ENCODE peak calls at places on chromosomes 11 and 22, in eight cellular contexts. G is left ventricle myocardium inferior, O is uterus, C is HepG2, E is ovary, T is PC-9, M is NT2/D1, I is sigmoid colon. U is an unnamed sample.

GRCh38 chr11:132551011-132551410 is 981.3 kb downstream of the OPCML start:
- DNase-seq in G (no peak), C (no peak), O (no peak), M (no peak), T (no peak), E (no peak), I (no peak), U (no peak)

GRCh38 chr11:86161373-86162255 is 82.9 kb upstream of the EED start:
- DNase-seq in I (no peak), C (no peak), T (no peak), E (no peak), O (no peak), G (no peak), M (no peak), U (no peak)

GRCh38 chr11:33770236-33770635 is 4.1 kb downstream of the FBXO3 start:
- DNase-seq in C (no peak), E (no peak), O (no peak), M (no peak), T (no peak), G (no peak), I (no peak), U (no peak)

GRCh38 chr11:95067828-95068244 is 1.1 kb downstream of the SRSF8 start:
- DNase-seq in C (no peak), G (no peak), O (no peak), I (no peak), M (peak; percentile 42), T (no peak), E (no peak), U (no peak)

GRCh38 chr11:36996795-36997194 is 398.8 kb upstream of the RAG2 start:
- DNase-seq in I (no peak), C (no peak), E (no peak), G (no peak), T (no peak), M (no peak), O (no peak), U (no peak)

GRCh38 chr11:61728940-61729219 is 23.6 kb upstream of the MYRF start:
- DNase-seq in T (peak; percentile 95), E (no peak), O (no peak), I (no peak), C (no peak), G (no peak), M (no peak), U (peak; percentile 33)

GRCh38 chr11:41498726-41499125 is 39.3 kb upstream of the LRRC4C start:
- DNase-seq in I (no peak), G (no peak), M (peak; percentile 15), O (no peak), E (no peak), C (no peak), T (no peak), U (no peak)

GRCh38 chr11:44624761-44625221 is 59.3 kb downstream of the CD82 start:
- DNase-seq in O (no peak), E (peak; percentile 4), C (no peak), M (no peak), I (peak; percentile 39), T (no peak), G (no peak), U (no peak)

GRCh38 chr22:30486661-30487115 is 14.9 kb upstream of the SEC14L3 start:
- DNase-seq in O (no peak), M (no peak), T (no peak), I (no peak), G (no peak), E (no peak), C (no peak), U (no peak)

GRCh38 chr22:47692811-47693210 is 930.4 kb downstream of the TBC1D22A start:
- DNase-seq in T (no peak), C (no peak), E (no peak), G (no peak), O (no peak), M (no peak), I (no peak), U (no peak)

GRCh38 chr22:38700271-38700788 is 413 bp downstream of the JOSD1 start:
- DNase-seq in T (peak; percentile 56), I (peak; percentile 83), G (peak; percentile 74), O (no peak), C (peak; percentile 35), M (no peak), E (peak; percentile 69), U (no peak)

GRCh38 chr22:38699784-38700183 is 959 bp downstream of the JOSD1 start:
- DNase-seq in E (no peak), C (peak; percentile 21), T (peak; percentile 70), I (peak; percentile 58), G (no peak), M (no peak), O (no peak), U (peak; percentile 41)

GRCh38 chr22:38697055-38697980 is 3.4 kb downstream of the JOSD1 start:
- DNase-seq in M (no peak), O (no peak), C (peak; percentile 64), T (peak; percentile 89), I (peak; percentile 62), G (no peak), E (no peak), U (no peak)

GRCh38 chr22:38698407-38699094 is 2.2 kb downstream of the JOSD1 start:
- DNase-seq in M (no peak), O (no peak), E (no peak), G (no peak), C (no peak), I (peak; percentile 55), T (no peak), U (no peak)

DNA sequence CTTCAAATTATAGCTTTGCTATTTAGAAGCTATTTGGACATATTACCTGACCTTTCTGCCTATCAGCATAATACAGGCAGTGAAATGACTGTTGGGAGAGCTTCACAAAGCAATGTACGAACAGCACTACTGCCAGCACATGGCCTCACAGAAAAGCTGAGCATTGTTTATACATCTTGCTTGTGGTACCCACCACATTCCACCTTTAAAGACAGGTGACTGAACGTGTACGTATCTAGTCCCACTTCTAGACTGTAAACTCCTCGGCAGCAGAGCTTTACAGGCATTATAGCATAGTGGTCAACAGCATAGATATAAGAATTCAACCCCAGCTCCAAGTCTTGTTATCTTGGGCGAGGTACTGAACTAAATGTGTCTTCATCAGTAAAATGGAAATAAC is 1.6 kb downstream of the JOSD1 start:
- DNase-seq in M (no peak), C (no peak), O (no peak), I (peak; percentile 19), G (no peak), T (no peak), E (no peak), U (no peak)
- H3K4me1 ChIP-seq in M (peaks cover 4% of the 10 kb centered on the region), C (peaks cover 78% of the 10 kb centered on the region), O (no peaks in the 10 kb centered on the region), I (peaks cover 53% of the 10 kb centered on the region), G (peaks cover 71% of the 10 kb centered on the region), T (peaks cover 53% of the 10 kb centered on the region), E (peaks cover 14% of the 10 kb centered on the region), U (peaks cover 16% of the 10 kb centered on the region)

DNA sequence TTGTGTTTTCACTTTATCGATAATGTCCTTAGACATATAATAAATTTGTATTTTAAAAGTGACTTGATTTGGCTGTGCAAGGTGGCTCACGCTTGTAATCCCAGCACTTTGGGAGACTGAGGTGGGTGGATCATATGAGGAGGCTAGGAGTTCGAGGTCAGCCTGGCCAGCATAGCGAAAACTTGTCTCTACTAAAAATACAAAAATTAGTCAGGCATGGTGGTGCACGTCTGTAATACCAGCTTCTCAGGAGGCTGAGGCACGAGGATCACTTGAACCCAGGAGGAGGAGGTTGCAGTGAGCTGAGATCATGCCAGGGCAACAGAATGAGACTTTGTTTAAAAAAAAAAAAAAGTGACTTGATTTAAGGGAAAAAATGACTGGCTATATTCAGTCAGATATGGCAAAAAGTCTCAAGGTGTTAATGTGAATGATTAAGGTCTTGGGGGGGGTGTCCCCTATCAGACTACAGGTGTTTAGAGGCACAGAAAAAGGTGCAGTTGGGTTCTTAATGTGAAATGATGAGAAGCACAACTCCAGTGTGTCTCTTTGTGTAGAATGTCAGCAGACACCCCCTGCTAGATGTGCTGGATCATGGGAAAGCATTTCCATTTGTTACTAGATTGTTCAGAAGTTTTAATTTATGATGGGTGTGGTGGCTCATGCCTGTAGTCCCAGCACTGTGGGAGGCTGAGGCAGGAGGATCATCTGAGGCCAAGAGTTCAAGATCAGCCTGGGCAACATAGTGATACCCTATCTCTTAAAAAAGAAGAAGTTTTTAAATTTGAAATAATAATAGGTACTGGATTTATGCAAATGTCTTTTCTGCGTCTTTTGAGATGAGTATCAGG is 17.0 kb downstream of the NEAT1 start:
- DNase-seq in E (no peak), C (no peak), O (peak; percentile 8), T (peak; percentile 13), I (peak; percentile 62), M (no peak), G (no peak), U (peak; percentile 37)
- H3K4me1 ChIP-seq in E (peaks cover 7% of the 10 kb centered on the region), C (peaks cover 88% of the 10 kb centered on the region), O (peaks cover 9% of the 10 kb centered on the region), T (peaks cover 50% of the 10 kb centered on the region), I (peaks cover 79% of the 10 kb centered on the region), M (peaks cover 8% of the 10 kb centered on the region), G (peaks cover 96% of the 10 kb centered on the region), U (peaks cover 5% of the 10 kb centered on the region)

GRCh38 chr11:116927163-116927772 is 89.8 kb upstream of the APOA1 start:
- DNase-seq in M (no peak), I (no peak), C (peak; percentile 13), G (no peak), T (no peak), E (no peak), O (no peak), U (no peak)
- H3K4me1 ChIP-seq in M (peaks cover 3% of the 10 kb centered on the region), I (peaks cover 37% of the 10 kb centered on the region), C (peaks cover 60% of the 10 kb centered on the region), G (peaks cover 59% of the 10 kb centered on the region), T (peaks cover 7% of the 10 kb centered on the region), E (no peaks in the 10 kb centered on the region), O (peaks cover 13% of the 10 kb centered on the region), U (peaks cover 5% of the 10 kb centered on the region)

GRCh38 chr11:2690596-2691354 is 9.0 kb downstream of the KCNQ1OT1 start:
- DNase-seq in G (no peak), I (peak; percentile 43), O (no peak), T (no peak), E (no peak), C (no peak), M (peak; percentile 49), U (no peak)

GRCh38 chr11:2688381-2689231 is 11.2 kb downstream of the KCNQ1OT1 start:
- DNase-seq in O (no peak), M (no peak), I (peak; percentile 40), E (peak; percentile 10), T (no peak), C (no peak), G (no peak), U (no peak)

GRCh38 chr11:2690261-2690575 is 9.6 kb downstream of the KCNQ1OT1 start:
- DNase-seq in I (peak; percentile 41), G (no peak), E (no peak), T (no peak), O (no peak), C (no peak), M (no peak), U (no peak)

GRCh38 chr11:2691355-2691761 is 8.4 kb downstream of the KCNQ1OT1 start:
- DNase-seq in C (peak; percentile 48), O (no peak), I (peak; percentile 24), M (no peak), T (no peak), E (peak; percentile 69), G (no peak), U (no peak)

DNA sequence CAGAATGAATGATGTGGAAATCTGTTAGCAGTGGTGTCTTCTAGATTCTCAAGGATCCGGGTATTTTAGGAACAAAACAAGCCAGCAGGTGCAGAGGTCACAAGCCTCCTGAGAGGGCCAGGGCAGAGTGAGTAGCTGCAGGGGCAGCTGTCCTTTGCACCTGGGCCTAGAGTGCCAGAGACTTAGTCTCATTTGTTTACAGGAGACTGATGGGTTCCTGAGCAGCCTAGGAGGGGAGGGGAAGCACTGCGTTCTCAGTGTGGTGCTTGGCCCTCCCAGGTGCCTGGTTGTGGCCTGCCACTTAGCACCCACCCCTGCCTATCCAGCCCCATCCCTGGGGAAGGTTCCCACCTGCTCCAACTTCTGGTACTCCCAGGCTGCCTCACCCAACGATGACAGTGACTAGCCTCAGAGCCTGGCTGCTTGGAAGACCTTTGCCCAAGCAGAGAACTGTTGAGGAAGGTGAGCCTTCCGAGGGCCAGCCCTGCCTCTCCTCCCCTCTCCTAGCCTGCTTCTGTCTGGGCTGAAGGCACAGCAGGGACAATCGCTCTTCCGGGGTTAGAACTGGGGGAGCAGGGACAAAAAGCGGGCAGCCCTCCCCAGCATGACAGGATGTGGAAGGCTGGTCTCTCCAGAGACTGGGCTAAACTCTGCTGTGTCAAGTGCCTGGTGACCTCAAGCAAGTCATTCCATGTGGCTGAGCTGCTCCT is 10.1 kb downstream of the KCNQ1OT1 start:
- DNase-seq in C (no peak), T (no peak), O (no peak), M (no peak), G (no peak), E (peak; percentile 7), I (peak; percentile 40), U (no peak)
- H3K4me1 ChIP-seq in C (peaks cover 100% of the 10 kb centered on the region), T (no peaks in the 10 kb centered on the region), O (no peaks in the 10 kb centered on the region), M (peaks cover 66% of the 10 kb centered on the region), G (peaks cover 82% of the 10 kb centered on the region), E (peaks cover 47% of the 10 kb centered on the region), I (peaks cover 19% of the 10 kb centered on the region), U (no peaks in the 10 kb centered on the region)

U was measured in foreskin keratinocyte.